ENCODE peak calls at places on chromosomes 6 and 20, in eight cellular contexts. F is Kasumi-1; N is activated CD4-positive, CD25-positive, alpha-beta regulatory T cell; S is H1; I is CD8-positive, alpha-beta T cell; G is iris pigment epithelial cell; W is T-helper 2 cell; Q is GM23248. B is an unnamed sample.

GRCh38 chr6:7107578-7108195 is at the start of gene RREB1:
- DNase-seq in S (peak), W (peak), I (peak), N (peak), F (peak), Q (peak), G (peak), B (peak)

GRCh38 chr6:41958022-41958856 is 16.6 kb upstream of the CCND3 start:
- DNase-seq in N (no peak), I (no peak), W (no peak), G (no peak), Q (no peak), S (no peak), F (no peak), B (no peak)

GRCh38 chr6:149988550-149989336 is 25.0 kb downstream of the ULBP1 start:
- DNase-seq in G (no peak), F (no peak), I (no peak), W (no peak), Q (no peak), S (peak), N (no peak), B (no peak)

GRCh38 chr20:57412347-57413029 is 21.3 kb downstream of the RBM38 start:
- DNase-seq in N (no peak), W (no peak), I (no peak), F (no peak), G (no peak), Q (no peak), S (no peak), B (no peak)

GRCh38 chr6:142822882-142823578 is 121.9 kb downstream of the HIVEP2 start:
- DNase-seq in S (peak), W (no peak), I (no peak), Q (no peak), F (peak), G (peak), N (no peak), B (no peak)

GRCh38 chr20:46937827-46938226 is 43.2 kb downstream of the EYA2 start:
- DNase-seq in N (no peak), G (no peak), Q (no peak), I (no peak), W (no peak), S (no peak), F (no peak), B (no peak)

GRCh38 chr6:166348305-166348949 is 6.1 kb upstream of the SFT2D1 start:
- DNase-seq in F (no peak), W (no peak), Q (no peak), N (no peak), S (no peak), I (no peak), G (no peak), B (no peak)

GRCh38 chr20:19275630-19276071 is 63.2 kb downstream of the SLC24A3 start:
- DNase-seq in F (no peak), I (no peak), N (no peak), W (no peak), S (no peak), G (peak), Q (peak), B (peak)

GRCh38 chr6:132153221-132153896 is 202.2 kb upstream of the CCN2 start:
- DNase-seq in G (peak), F (no peak), W (no peak), S (no peak), Q (peak), I (no peak), N (no peak), B (peak)

GRCh38 chr6:133764011-133764812 is 124.7 kb upstream of the TCF21 start:
- DNase-seq in S (no peak), I (no peak), N (no peak), W (no peak), Q (peak), F (peak), G (peak), B (peak)

GRCh38 chr20:64107736-64108457 is 532 bp upstream of the NPBWR2 start:
- DNase-seq in G (no peak), F (peak), W (no peak), S (peak), Q (no peak), N (no peak), I (no peak), B (no peak)

GRCh38 chr6:32189082-32189741 is 790 bp downstream of the PBX2 start:
- DNase-seq in F (no peak), I (no peak), G (no peak), S (no peak), Q (peak), N (no peak), W (no peak), B (no peak)

GRCh38 chr6:119110601-119111548 is 32.4 kb upstream of the FAM184A start:
- DNase-seq in I (peak), Q (peak), S (no peak), N (peak), W (no peak), F (peak), G (peak), B (peak)

GRCh38 chr20:37393863-37394542 is 48.1 kb downstream of the SRC start:
- DNase-seq in F (no peak), S (no peak), Q (no peak), N (no peak), G (no peak), W (no peak), I (no peak), B (no peak)

GRCh38 chr6:154872605-154873004 is 122.5 kb upstream of the TIAM2 start:
- DNase-seq in W (no peak), G (no peak), F (no peak), N (no peak), S (peak), Q (no peak), I (no peak), B (no peak)

GRCh38 chr6:74871757-74872156 is 334.1 kb downstream of the COL12A1 start:
- DNase-seq in N (no peak), F (no peak), W (no peak), G (peak), Q (peak), I (no peak), S (no peak), B (peak)

GRCh38 chr20:10065154-10065833 is 30.5 kb downstream of the ANKEF1 start:
- DNase-seq in W (no peak), S (no peak), G (no peak), F (no peak), Q (peak), I (no peak), N (no peak), B (no peak)

GRCh38 chr6:37583261-37583660 is 83.6 kb upstream of the CCDC167 start:
- DNase-seq in Q (no peak), F (peak), W (no peak), I (no peak), G (no peak), S (no peak), N (no peak), B (no peak)

GRCh38 chr20:35133735-35134134 is 13.4 kb downstream of the EDEM2 start:
- DNase-seq in S (no peak), Q (peak), W (no peak), G (peak), I (no peak), N (no peak), F (no peak), B (no peak)

GRCh38 chr6:99353126-99353525 is 3.7 kb upstream of the FAXC start:
- DNase-seq in W (no peak), G (no peak), F (no peak), I (no peak), Q (peak), N (no peak), S (no peak), B (peak)

GRCh38 chr6:14925627-14926026 is 320.2 kb upstream of the JARID2 start:
- DNase-seq in G (peak), Q (peak), S (no peak), N (no peak), W (no peak), F (no peak), I (no peak), B (peak)

GRCh38 chr6:26064619-26065257 is 22.5 kb upstream of the HFE start:
- DNase-seq in Q (peak), G (peak), W (no peak), F (peak), S (no peak), N (peak), I (peak), B (peak)

GRCh38 chr20:53513489-53514298 is 79.9 kb downstream of the ZNF217 start:
- DNase-seq in S (no peak), G (peak), Q (peak), N (no peak), I (no peak), F (no peak), W (no peak), B (no peak)

GRCh38 chr6:161031721-161032495 is 40.3 kb downstream of the MAP3K4 start:
- DNase-seq in I (no peak), Q (peak), S (no peak), F (no peak), G (peak), W (no peak), N (no peak), B (peak)

GRCh38 chr6:148967546-148967945 is 220.7 kb downstream of the UST start:
- DNase-seq in N (no peak), F (no peak), S (no peak), I (no peak), W (no peak), Q (no peak), G (no peak), B (no peak)

GRCh38 chr20:48771542-48771941 is 56.3 kb downstream of the PREX1 start:
- DNase-seq in I (no peak), S (no peak), Q (peak), N (no peak), G (no peak), F (no peak), W (no peak), B (peak)

GRCh38 chr6:86010915-86011786 is 368.5 kb upstream of the SYNCRIP start:
- DNase-seq in N (no peak), W (no peak), S (no peak), F (no peak), G (peak), I (no peak), Q (no peak), B (no peak)

GRCh38 chr6:134453792-134454510 is 136.0 kb upstream of the SGK1 start:
- DNase-seq in Q (no peak), N (no peak), S (no peak), W (no peak), I (no peak), F (no peak), G (no peak), B (no peak)

GRCh38 chr6:17418281-17419188 is 25.1 kb downstream of the CAP2 start:
- DNase-seq in W (no peak), F (no peak), G (peak), Q (peak), S (no peak), I (no peak), N (no peak), B (peak)

GRCh38 chr6:132333639-132334516 is 67.4 kb downstream of the MOXD1 start:
- DNase-seq in W (no peak), F (peak), G (peak), Q (peak), N (no peak), I (no peak), S (no peak), B (peak)

GRCh38 chr6:169045486-169045885 is 208.2 kb downstream of the THBS2 start:
- DNase-seq in N (no peak), W (no peak), G (no peak), I (no peak), S (no peak), Q (peak), F (no peak), B (no peak)

GRCh38 chr6:149847943-149848267 is 16.3 kb downstream of the LRP11 start:
- DNase-seq in F (no peak), G (peak), I (no peak), S (no peak), N (no peak), W (no peak), Q (no peak), B (no peak)